ENCODE peak calls at places on chromosomes 5 and 9, in eight cellular contexts. One of them, this sample, is unnamed.

GRCh38 chr5:110343616-110344015 is 382.9 kb downstream of the TMEM232 start:
- DNase-seq in frontal cortex: no peak
- DNase-seq in NCI-H524 treated with DMSO at 0.1 percent for 48 hours: no peak
- DNase-seq in NCI-H1092: no peak
- DNase-seq in IMR-90: no peak
- DNase-seq in HT-29: no peak
- DNase-seq in activated T-cell treated with anti-CD3 and anti-CD28 coated beads for 1 hour: no peak
- DNase-seq in psoas muscle: no peak
- DNase-seq in this sample: no peak

GRCh38 chr5:171272996-171273970 is 35.8 kb upstream of the TLX3 start:
- DNase-seq in frontal cortex: no peak
- DNase-seq in NCI-H1092: no peak
- DNase-seq in IMR-90: peak
- DNase-seq in HT-29: peak
- DNase-seq in psoas muscle: no peak
- DNase-seq in activated T-cell treated with anti-CD3 and anti-CD28 coated beads for 1 hour: no peak
- DNase-seq in NCI-H524 treated with DMSO at 0.1 percent for 48 hours: no peak
- DNase-seq in this sample: no peak

GRCh38 chr5:153031326-153031725 is 459.1 kb upstream of the GRIA1 start:
- DNase-seq in NCI-H1092: no peak
- DNase-seq in activated T-cell treated with anti-CD3 and anti-CD28 coated beads for 1 hour: no peak
- DNase-seq in IMR-90: no peak
- DNase-seq in psoas muscle: no peak
- DNase-seq in frontal cortex: no peak
- DNase-seq in HT-29: no peak
- DNase-seq in NCI-H524 treated with DMSO at 0.1 percent for 48 hours: no peak
- DNase-seq in this sample: no peak

GRCh38 chr5:137481596-137481995 is 17.5 kb downstream of the SPOCK1 start:
- DNase-seq in IMR-90: no peak
- DNase-seq in NCI-H1092: no peak
- DNase-seq in psoas muscle: no peak
- DNase-seq in HT-29: no peak
- DNase-seq in activated T-cell treated with anti-CD3 and anti-CD28 coated beads for 1 hour: no peak
- DNase-seq in frontal cortex: no peak
- DNase-seq in NCI-H524 treated with DMSO at 0.1 percent for 48 hours: no peak
- DNase-seq in this sample: no peak

GRCh38 chr5:14487896-14488570 is 93.6 kb upstream of the OTULINL start:
- DNase-seq in NCI-H1092: no peak
- DNase-seq in activated T-cell treated with anti-CD3 and anti-CD28 coated beads for 1 hour: no peak
- DNase-seq in psoas muscle: no peak
- DNase-seq in frontal cortex: no peak
- DNase-seq in IMR-90: no peak
- DNase-seq in NCI-H524 treated with DMSO at 0.1 percent for 48 hours: no peak
- DNase-seq in HT-29: no peak
- DNase-seq in this sample: no peak

GRCh38 chr5:163379298-163380155 is 57.9 kb upstream of the CCNG1 start:
- DNase-seq in IMR-90: peak
- DNase-seq in activated T-cell treated with anti-CD3 and anti-CD28 coated beads for 1 hour: no peak
- DNase-seq in psoas muscle: no peak
- DNase-seq in HT-29: peak
- DNase-seq in NCI-H1092: no peak
- DNase-seq in frontal cortex: no peak
- DNase-seq in NCI-H524 treated with DMSO at 0.1 percent for 48 hours: no peak
- DNase-seq in this sample: no peak

GRCh38 chr9:106797299-106797698 is 65.7 kb upstream of the ZNF462 start:
- DNase-seq in activated T-cell treated with anti-CD3 and anti-CD28 coated beads for 1 hour: no peak
- DNase-seq in IMR-90: no peak
- DNase-seq in frontal cortex: no peak
- DNase-seq in NCI-H524 treated with DMSO at 0.1 percent for 48 hours: no peak
- DNase-seq in HT-29: no peak
- DNase-seq in psoas muscle: no peak
- DNase-seq in NCI-H1092: no peak
- DNase-seq in this sample: no peak

GRCh38 chr5:167716376-167716775 is 575.1 kb upstream of the WWC1 start:
- DNase-seq in psoas muscle: no peak
- DNase-seq in NCI-H1092: no peak
- DNase-seq in IMR-90: peak
- DNase-seq in HT-29: no peak
- DNase-seq in activated T-cell treated with anti-CD3 and anti-CD28 coated beads for 1 hour: no peak
- DNase-seq in frontal cortex: no peak
- DNase-seq in NCI-H524 treated with DMSO at 0.1 percent for 48 hours: no peak
- DNase-seq in this sample: no peak

GRCh38 chr9:83538172-83538889 is at the start of gene FRMD3:
- DNase-seq in NCI-H524 treated with DMSO at 0.1 percent for 48 hours: no peak
- DNase-seq in NCI-H1092: peak
- DNase-seq in HT-29: peak
- DNase-seq in frontal cortex: peak
- DNase-seq in psoas muscle: peak
- DNase-seq in activated T-cell treated with anti-CD3 and anti-CD28 coated beads for 1 hour: no peak
- DNase-seq in IMR-90: peak
- DNase-seq in this sample: no peak

GRCh38 chr9:95508968-95509850 is 7.6 kb downstream of the PTCH1 start:
- DNase-seq in IMR-90: peak
- DNase-seq in psoas muscle: peak
- DNase-seq in NCI-H524 treated with DMSO at 0.1 percent for 48 hours: peak
- DNase-seq in frontal cortex: peak
- DNase-seq in HT-29: peak
- DNase-seq in NCI-H1092: peak
- DNase-seq in activated T-cell treated with anti-CD3 and anti-CD28 coated beads for 1 hour: peak
- DNase-seq in this sample: peak

GRCh38 chr5:55601209-55601618 is 66.5 kb upstream of the PLPP1 start:
- DNase-seq in NCI-H524 treated with DMSO at 0.1 percent for 48 hours: no peak
- DNase-seq in frontal cortex: peak
- DNase-seq in psoas muscle: peak
- DNase-seq in activated T-cell treated with anti-CD3 and anti-CD28 coated beads for 1 hour: no peak
- DNase-seq in HT-29: peak
- DNase-seq in NCI-H1092: no peak
- DNase-seq in IMR-90: peak
- DNase-seq in this sample: no peak

GRCh38 chr9:125959980-125960619 is 212.9 kb downstream of the PBX3 start:
- DNase-seq in NCI-H1092: no peak
- DNase-seq in HT-29: no peak
- DNase-seq in NCI-H524 treated with DMSO at 0.1 percent for 48 hours: no peak
- DNase-seq in psoas muscle: no peak
- DNase-seq in IMR-90: no peak
- DNase-seq in frontal cortex: peak
- DNase-seq in activated T-cell treated with anti-CD3 and anti-CD28 coated beads for 1 hour: no peak
- DNase-seq in this sample: no peak

GRCh38 chr5:150160448-150161069 is 4.9 kb upstream of the PDGFRB start:
- DNase-seq in frontal cortex: no peak
- DNase-seq in NCI-H1092: no peak
- DNase-seq in IMR-90: no peak
- DNase-seq in activated T-cell treated with anti-CD3 and anti-CD28 coated beads for 1 hour: no peak
- DNase-seq in psoas muscle: no peak
- DNase-seq in NCI-H524 treated with DMSO at 0.1 percent for 48 hours: no peak
- DNase-seq in HT-29: no peak
- DNase-seq in this sample: no peak

GRCh38 chr5:123549256-123549904 is 37.4 kb downstream of the CSNK1G3 start:
- DNase-seq in frontal cortex: no peak
- DNase-seq in HT-29: no peak
- DNase-seq in psoas muscle: no peak
- DNase-seq in IMR-90: no peak
- DNase-seq in NCI-H524 treated with DMSO at 0.1 percent for 48 hours: no peak
- DNase-seq in NCI-H1092: no peak
- DNase-seq in activated T-cell treated with anti-CD3 and anti-CD28 coated beads for 1 hour: peak
- DNase-seq in this sample: no peak

GRCh38 chr9:21574261-21574660 is 92.1 kb upstream of the IFNE start:
- DNase-seq in frontal cortex: no peak
- DNase-seq in activated T-cell treated with anti-CD3 and anti-CD28 coated beads for 1 hour: no peak
- DNase-seq in HT-29: no peak
- DNase-seq in NCI-H1092: no peak
- DNase-seq in NCI-H524 treated with DMSO at 0.1 percent for 48 hours: no peak
- DNase-seq in IMR-90: no peak
- DNase-seq in psoas muscle: no peak
- DNase-seq in this sample: no peak

GRCh38 chr5:136058031-136058971 is 29.5 kb downstream of the TGFBI start:
- DNase-seq in frontal cortex: no peak
- DNase-seq in NCI-H1092: no peak
- DNase-seq in IMR-90: peak
- DNase-seq in activated T-cell treated with anti-CD3 and anti-CD28 coated beads for 1 hour: no peak
- DNase-seq in HT-29: peak
- DNase-seq in NCI-H524 treated with DMSO at 0.1 percent for 48 hours: no peak
- DNase-seq in psoas muscle: peak
- DNase-seq in this sample: no peak

GRCh38 chr9:70398145-70398556 is 16.3 kb downstream of the KLF9 start:
- DNase-seq in IMR-90: no peak
- DNase-seq in frontal cortex: no peak
- DNase-seq in psoas muscle: no peak
- DNase-seq in activated T-cell treated with anti-CD3 and anti-CD28 coated beads for 1 hour: no peak
- DNase-seq in NCI-H524 treated with DMSO at 0.1 percent for 48 hours: no peak
- DNase-seq in NCI-H1092: no peak
- DNase-seq in HT-29: no peak
- DNase-seq in this sample: no peak

GRCh38 chr5:55226934-55227737 is at the start of gene MCIDAS:
- DNase-seq in HT-29: peak
- DNase-seq in activated T-cell treated with anti-CD3 and anti-CD28 coated beads for 1 hour: peak
- DNase-seq in NCI-H524 treated with DMSO at 0.1 percent for 48 hours: no peak
- DNase-seq in NCI-H1092: no peak
- DNase-seq in IMR-90: peak
- DNase-seq in psoas muscle: no peak
- DNase-seq in frontal cortex: peak
- DNase-seq in this sample: no peak

GRCh38 chr9:13378171-13378570 is 98.7 kb upstream of the MPDZ start:
- DNase-seq in activated T-cell treated with anti-CD3 and anti-CD28 coated beads for 1 hour: no peak
- DNase-seq in psoas muscle: no peak
- DNase-seq in frontal cortex: no peak
- DNase-seq in HT-29: no peak
- DNase-seq in NCI-H1092: no peak
- DNase-seq in IMR-90: peak
- DNase-seq in NCI-H524 treated with DMSO at 0.1 percent for 48 hours: no peak
- DNase-seq in this sample: no peak

GRCh38 chr5:34928267-34928666 is 1.1 kb upstream of the DNAJC21 start:
- DNase-seq in psoas muscle: no peak
- DNase-seq in HT-29: no peak
- DNase-seq in IMR-90: no peak
- DNase-seq in NCI-H1092: no peak
- DNase-seq in NCI-H524 treated with DMSO at 0.1 percent for 48 hours: no peak
- DNase-seq in activated T-cell treated with anti-CD3 and anti-CD28 coated beads for 1 hour: no peak
- DNase-seq in frontal cortex: no peak
- DNase-seq in this sample: no peak

GRCh38 chr5:96517294-96517693 is 84.2 kb upstream of the PCSK1 start:
- DNase-seq in activated T-cell treated with anti-CD3 and anti-CD28 coated beads for 1 hour: no peak
- DNase-seq in psoas muscle: no peak
- DNase-seq in IMR-90: peak
- DNase-seq in HT-29: no peak
- DNase-seq in NCI-H1092: peak
- DNase-seq in frontal cortex: no peak
- DNase-seq in NCI-H524 treated with DMSO at 0.1 percent for 48 hours: no peak
- DNase-seq in this sample: no peak

GRCh38 chr5:91187032-91187431 is 196.1 kb downstream of the ARRDC3 start:
- DNase-seq in psoas muscle: no peak
- DNase-seq in frontal cortex: no peak
- DNase-seq in IMR-90: no peak
- DNase-seq in activated T-cell treated with anti-CD3 and anti-CD28 coated beads for 1 hour: no peak
- DNase-seq in NCI-H1092: no peak
- DNase-seq in HT-29: no peak
- DNase-seq in NCI-H524 treated with DMSO at 0.1 percent for 48 hours: no peak
- DNase-seq in this sample: no peak

GRCh38 chr5:154780128-154780527 is 25.0 kb downstream of the LARP1 start:
- DNase-seq in NCI-H524 treated with DMSO at 0.1 percent for 48 hours: no peak
- DNase-seq in HT-29: no peak
- DNase-seq in NCI-H1092: no peak
- DNase-seq in psoas muscle: no peak
- DNase-seq in frontal cortex: no peak
- DNase-seq in activated T-cell treated with anti-CD3 and anti-CD28 coated beads for 1 hour: no peak
- DNase-seq in IMR-90: no peak
- DNase-seq in this sample: no peak

GRCh38 chr9:31030741-31031202 is 1353.7 kb upstream of the ACO1 start:
- DNase-seq in IMR-90: no peak
- DNase-seq in psoas muscle: no peak
- DNase-seq in NCI-H524 treated with DMSO at 0.1 percent for 48 hours: no peak
- DNase-seq in NCI-H1092: no peak
- DNase-seq in HT-29: no peak
- DNase-seq in activated T-cell treated with anti-CD3 and anti-CD28 coated beads for 1 hour: no peak
- DNase-seq in frontal cortex: no peak
- DNase-seq in this sample: no peak

GRCh38 chr5:36691993-36692392 is 85.6 kb downstream of the SLC1A3 start:
- DNase-seq in psoas muscle: peak
- DNase-seq in NCI-H1092: no peak
- DNase-seq in frontal cortex: no peak
- DNase-seq in NCI-H524 treated with DMSO at 0.1 percent for 48 hours: no peak
- DNase-seq in activated T-cell treated with anti-CD3 and anti-CD28 coated beads for 1 hour: no peak
- DNase-seq in IMR-90: peak
- DNase-seq in HT-29: no peak
- DNase-seq in this sample: no peak

GRCh38 chr5:154523704-154524103 is 45.7 kb upstream of the HAND1 start:
- DNase-seq in HT-29: no peak
- DNase-seq in psoas muscle: no peak
- DNase-seq in NCI-H1092: no peak
- DNase-seq in IMR-90: no peak
- DNase-seq in NCI-H524 treated with DMSO at 0.1 percent for 48 hours: no peak
- DNase-seq in activated T-cell treated with anti-CD3 and anti-CD28 coated beads for 1 hour: no peak
- DNase-seq in frontal cortex: no peak
- DNase-seq in this sample: no peak

GRCh38 chr5:53501054-53501453 is 20.6 kb downstream of the FST start:
- DNase-seq in NCI-H524 treated with DMSO at 0.1 percent for 48 hours: no peak
- DNase-seq in frontal cortex: no peak
- DNase-seq in NCI-H1092: no peak
- DNase-seq in HT-29: no peak
- DNase-seq in IMR-90: no peak
- DNase-seq in activated T-cell treated with anti-CD3 and anti-CD28 coated beads for 1 hour: no peak
- DNase-seq in psoas muscle: no peak
- DNase-seq in this sample: no peak

GRCh38 chr5:162684145-162684544 is 616.6 kb downstream of the GABRG2 start:
- DNase-seq in NCI-H524 treated with DMSO at 0.1 percent for 48 hours: no peak
- DNase-seq in IMR-90: no peak
- DNase-seq in HT-29: no peak
- DNase-seq in frontal cortex: no peak
- DNase-seq in activated T-cell treated with anti-CD3 and anti-CD28 coated beads for 1 hour: no peak
- DNase-seq in psoas muscle: no peak
- DNase-seq in NCI-H1092: no peak
- DNase-seq in this sample: no peak

This sample was measured in NCI-H2081 treated with DMSO at 0.1 percent for 48 hours.